ENCODE peak calls at places on chromosomes 16 and 17, in seven cellular contexts. A, F, N, P, Q, M and I are unnamed samples.

GRCh38 chr17:50207792-50208567 is 6.5 kb upstream of the COL1A1 start:
- DNase-seq in F (no peak), M (no peak), P (no peak), N (no peak), Q (no peak), A (no peak), I (no peak)

GRCh38 chr17:35068249-35068648 is 4.7 kb upstream of the RFFL start:
- DNase-seq in F (no peak), M (no peak), N (no peak), Q (no peak), P (no peak), A (no peak), I (no peak)

GRCh38 chr16:82460761-82461160 is 166.0 kb upstream of the CDH13 start:
- DNase-seq in P (no peak), F (no peak), N (no peak), Q (no peak), A (no peak), M (no peak), I (no peak)

GRCh38 chr17:12985431-12986285 is 32.2 kb downstream of the ELAC2 start:
- DNase-seq in A (no peak), P (no peak), M (peak; percentile 88), Q (no peak), F (no peak), N (no peak), I (no peak)

GRCh38 chr16:35744716-35745115 is 2285.3 kb downstream of the TP53TG3F start:
- DNase-seq in Q (no peak), M (no peak), F (no peak), P (no peak), N (no peak), A (no peak), I (no peak)

GRCh38 chr17:68334393-68334792 is 43.1 kb downstream of the ARSG start:
- DNase-seq in F (no peak), M (no peak), P (no peak), A (no peak), N (no peak), Q (no peak), I (no peak)

GRCh38 chr17:75691371-75692290 is 24.5 kb downstream of the SAP30BP start:
- DNase-seq in F (no peak), Q (no peak), A (peak; percentile 14), N (no peak), M (peak; percentile 45), P (no peak), I (peak; percentile 57)

GRCh38 chr16:1183235-1183907 is 30.5 kb downstream of the CACNA1H start:
- DNase-seq in M (peak; percentile 35), Q (peak; percentile 47), F (no peak), A (no peak), N (no peak), P (no peak), I (no peak)

GRCh38 chr16:68022278-68022727 is 729 bp downstream of the DDX28 start:
- DNase-seq in Q (no peak), M (no peak), F (no peak), N (peak; percentile 10), A (no peak), P (no peak), I (no peak)

GRCh38 chr16:88369447-88370008 is 13.2 kb upstream of the ZNF469 start:
- DNase-seq in Q (no peak), N (no peak), M (no peak), P (no peak), A (no peak), F (no peak), I (no peak)

GRCh38 chr16:50941651-50942050 is 199.8 kb downstream of the CYLD start:
- DNase-seq in A (no peak), Q (no peak), N (no peak), P (no peak), F (no peak), M (no peak), I (no peak)

GRCh38 chr17:40542562-40543411 is 22.5 kb downstream of the CCR7 start:
- DNase-seq in F (no peak), Q (peak; percentile 67), A (peak; percentile 68), N (no peak), M (no peak), P (no peak), I (peak; percentile 49)